ENCODE peak calls at places on chromosome 21, in six cellular contexts. H is A549, Q is heart left ventricle, T is adrenal gland, L is IMR-90, G is breast epithelium. D is an unnamed sample.

GRCh38 chr21:26153758-26154157 is 16.8 kb downstream of the APP start:
- DNase-seq in H (no peak), Q (no peak), T (no peak), L (peak), G (no peak), D (no peak)

GRCh38 chr21:27719226-27719625 is 752.3 kb upstream of the ADAMTS5 start:
- DNase-seq in H (no peak), Q (no peak), T (no peak), L (no peak), G (no peak), D (no peak)

GRCh38 chr21:26826801-26827200 is 18.4 kb downstream of the ADAMTS1 start:
- DNase-seq in H (no peak), Q (peak), T (no peak), L (no peak), G (no peak), D (no peak)

GRCh38 chr21:27206368-27206982 is 239.6 kb upstream of the ADAMTS5 start:
- DNase-seq in H (no peak), Q (no peak), T (no peak), L (peak), G (no peak), D (no peak)

GRCh38 chr21:19224090-19224489 is 820.5 kb upstream of the TMPRSS15 start:
- DNase-seq in H (no peak), Q (no peak), T (no peak), L (no peak), G (no peak), D (no peak)

GRCh38 chr21:37220433-37220980 is 46.6 kb downstream of the VPS26C start:
- DNase-seq in H (peak), Q (no peak), T (peak), L (peak), G (no peak), D (peak)

GRCh38 chr21:42040411-42041180 is 30.4 kb upstream of the ZBTB21 start:
- DNase-seq in H (peak), Q (no peak), T (no peak), L (peak), G (no peak), D (peak)

GRCh38 chr21:36949171-36950141 is 17.0 kb downstream of the HLCS start:
- DNase-seq in H (no peak), Q (no peak), T (peak), L (no peak), G (no peak), D (no peak)

GRCh38 chr21:35508389-35508888 is 459.3 kb upstream of the RUNX1 start:
- DNase-seq in H (peak), Q (peak), T (peak), L (peak), G (no peak), D (peak)

GRCh38 chr21:15682977-15683376 is 46.8 kb upstream of the USP25 start:
- DNase-seq in H (no peak), Q (no peak), T (no peak), L (peak), G (no peak), D (no peak)

GRCh38 chr21:42684109-42684916 is 30.9 kb downstream of the PDE9A start:
- DNase-seq in H (no peak), Q (peak), T (no peak), L (no peak), G (no peak), D (no peak)

GRCh38 chr21:43188181-43188580 is 19.4 kb downstream of the CRYAA start:
- DNase-seq in H (no peak), Q (no peak), T (no peak), L (no peak), G (peak), D (no peak)

GRCh38 chr21:15874610-15875009 is 144.8 kb downstream of the USP25 start:
- DNase-seq in H (no peak), Q (no peak), T (no peak), L (peak), G (no peak), D (no peak)

GRCh38 chr21:22115746-22116145 is 1117.5 kb downstream of the NCAM2 start:
- DNase-seq in H (no peak), Q (no peak), T (no peak), L (no peak), G (no peak), D (no peak)

GRCh38 chr21:34156957-34157356 is 83.6 kb downstream of the MRPS6 start:
- DNase-seq in H (no peak), Q (no peak), T (no peak), L (no peak), G (no peak), D (no peak)
- TF ChIP-seq POLR2A in H (no peak), Q (no peak), T (no peak), L (no peak), G (no peak), D (no peak)

GRCh38 chr21:33761104-33762036 is 119.1 kb downstream of the ITSN1 start:
- DNase-seq in H (peak), Q (no peak), T (no peak), L (peak), G (no peak), D (peak)
- TF ChIP-seq POLR2A in H (no peak), Q (no peak), T (no peak), L (no peak), G (no peak), D (no peak)

GRCh38 chr21:44313451-44313850 is 13.6 kb downstream of the PFKL start:
- DNase-seq in H (no peak), Q (no peak), T (no peak), L (no peak), G (no peak), D (no peak)
- TF ChIP-seq POLR2A in H (no peak), Q (no peak), T (no peak), L (no peak), G (no peak), D (no peak)

DNA sequence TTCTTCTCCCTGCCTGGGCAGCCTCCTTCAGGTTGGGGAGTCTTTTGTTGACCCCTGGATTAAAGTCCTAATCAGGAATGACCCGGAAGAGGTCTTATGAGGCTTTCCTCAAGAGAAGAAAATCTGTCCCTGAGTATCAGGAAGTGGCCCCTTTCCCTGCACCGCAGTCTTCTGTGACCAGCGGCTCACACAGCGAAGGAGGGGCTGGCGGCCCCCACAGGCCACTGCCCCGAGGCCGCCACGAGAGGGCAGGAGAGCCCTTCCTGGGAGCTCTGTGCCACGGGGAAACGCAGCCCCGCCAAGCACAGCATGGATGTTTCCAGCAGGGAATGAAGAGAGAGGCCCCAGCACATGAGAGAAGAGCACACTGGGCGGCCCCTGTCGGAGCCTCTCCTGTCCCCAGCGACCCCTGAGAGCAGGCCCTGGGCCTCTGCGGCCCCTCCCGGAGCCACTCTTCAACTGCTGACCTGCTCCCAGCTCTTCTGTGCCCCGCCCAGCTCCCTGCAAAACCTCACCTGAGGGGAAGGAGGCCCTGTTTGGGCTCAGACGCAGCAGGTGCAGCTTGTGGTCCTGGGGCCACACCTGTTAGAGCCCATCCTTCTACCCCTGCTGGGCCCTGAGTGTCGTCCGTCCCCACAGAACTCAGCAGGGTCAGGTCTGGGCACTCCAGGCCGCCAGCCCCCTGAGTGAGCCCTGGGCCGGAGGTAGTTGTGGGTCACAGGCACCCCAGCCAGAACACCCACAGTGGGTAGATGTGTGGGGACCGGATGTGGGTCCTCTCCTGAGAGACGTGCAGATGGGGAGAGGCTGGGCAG is 4.9 kb upstream of the POFUT2 start:
- DNase-seq in H (peak), Q (peak), T (peak), L (peak), G (peak), D (peak)
- TF ChIP-seq POLR2A in H (no peak), Q (no peak), T (no peak), L (no peak), G (no peak), D (peak)

GRCh38 chr21:44329971-44330681 is 9.1 kb downstream of the CFAP410 start:
- DNase-seq in H (no peak), Q (no peak), T (no peak), L (no peak), G (no peak), D (no peak)
- TF ChIP-seq POLR2A in H (no peak), Q (no peak), T (no peak), L (no peak), G (no peak), D (no peak)

DNA sequence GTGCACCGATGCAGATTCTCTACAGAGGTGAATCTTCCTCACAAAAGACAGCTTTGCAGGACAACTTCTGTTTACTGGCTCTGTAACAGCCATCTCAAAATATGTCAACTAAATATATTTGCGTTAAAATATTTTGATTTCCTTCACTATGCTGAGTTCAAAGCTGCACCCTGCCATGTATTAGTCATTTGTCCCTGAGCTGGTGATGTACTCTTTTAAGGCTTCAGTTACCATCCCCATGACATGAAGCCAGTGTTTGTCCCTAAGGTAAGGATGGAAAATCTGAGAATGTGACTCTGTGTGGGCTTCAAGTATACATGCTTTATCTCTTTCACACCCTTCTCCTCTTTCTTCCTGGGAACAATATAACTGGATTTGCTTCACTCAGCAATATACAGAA is 70.2 kb upstream of the BTG3 start:
- DNase-seq in H (no peak), Q (no peak), T (no peak), L (no peak), G (no peak), D (no peak)
- TF ChIP-seq POLR2A in H (no peak), Q (no peak), T (no peak), L (no peak), G (no peak), D (no peak)

D was measured in H54.